ENCODE peak calls at places on chromosomes 13 and 19, in five cellular contexts. C, U, X, S and E are unnamed samples.

GRCh38 chr19:17339088-17339741 is 1.9 kb downstream of the GTPBP3 start:
- DNase-seq in S (no peak), X (peak; percentile 78), C (no peak), U (no peak), E (no peak)

GRCh38 chr13:68616600-68617222 is 1386.6 kb upstream of the PCDH9 start:
- DNase-seq in C (no peak), S (no peak), U (no peak), X (peak; percentile 28), E (no peak)

GRCh38 chr19:39138221-39139211 is 12.9 kb downstream of the PAK4 start:
- DNase-seq in C (no peak), S (no peak), U (no peak), X (no peak), E (no peak)

GRCh38 chr13:100528353-100528752 is 60.2 kb downstream of the GGACT start:
- DNase-seq in C (no peak), U (no peak), X (no peak), S (no peak), E (no peak)

GRCh38 chr13:44819245-44819644 is 170.0 kb downstream of the NUFIP1 start:
- DNase-seq in U (peak; percentile 93), X (no peak), C (no peak), S (peak; percentile 95), E (peak; percentile 73)

GRCh38 chr19:19900124-19900523 is 622 bp upstream of the ZNF93 start:
- DNase-seq in X (no peak), S (peak; percentile 75), C (no peak), U (peak; percentile 88), E (peak; percentile 75)

GRCh38 chr13:26853272-26853818 is 92.8 kb upstream of the GPR12 start:
- DNase-seq in U (no peak), X (no peak), C (no peak), S (no peak), E (no peak)

GRCh38 chr13:112651750-112652511 is 37.9 kb upstream of the ATP11A start:
- DNase-seq in C (no peak), S (no peak), X (no peak), U (no peak), E (no peak)

GRCh38 chr19:29211562-29212416 is 1.2 kb downstream of the UQCRFS1 start:
- DNase-seq in C (no peak), S (peak; percentile 12), U (peak; percentile 15), X (no peak), E (peak; percentile 54)

GRCh38 chr13:24459234-24459633 is 53.3 kb downstream of the PARP4 start:
- DNase-seq in X (no peak), C (no peak), S (peak; percentile 90), U (peak; percentile 43), E (peak; percentile 88)

GRCh38 chr13:109569938-109570711 is 216.3 kb downstream of the IRS2 start:
- DNase-seq in C (no peak), X (no peak), U (no peak), S (no peak), E (no peak)

GRCh38 chr19:2982556-2982955 is 5.2 kb downstream of the TLE6 start:
- DNase-seq in S (no peak), X (no peak), U (no peak), C (no peak), E (no peak)

GRCh38 chr13:33610471-33611015 is 207.4 kb upstream of the RFC3 start:
- DNase-seq in C (peak; percentile 78), S (no peak), U (peak; percentile 25), X (peak; percentile 89), E (no peak)
- H3K27ac ChIP-seq in C (peak overlapping the region; percentile 95), S (peak overlapping the region; percentile 78), U (peak overlapping the region; percentile 17), X (peak overlapping the region; percentile 68), E (no peak overlapping the region)

DNA sequence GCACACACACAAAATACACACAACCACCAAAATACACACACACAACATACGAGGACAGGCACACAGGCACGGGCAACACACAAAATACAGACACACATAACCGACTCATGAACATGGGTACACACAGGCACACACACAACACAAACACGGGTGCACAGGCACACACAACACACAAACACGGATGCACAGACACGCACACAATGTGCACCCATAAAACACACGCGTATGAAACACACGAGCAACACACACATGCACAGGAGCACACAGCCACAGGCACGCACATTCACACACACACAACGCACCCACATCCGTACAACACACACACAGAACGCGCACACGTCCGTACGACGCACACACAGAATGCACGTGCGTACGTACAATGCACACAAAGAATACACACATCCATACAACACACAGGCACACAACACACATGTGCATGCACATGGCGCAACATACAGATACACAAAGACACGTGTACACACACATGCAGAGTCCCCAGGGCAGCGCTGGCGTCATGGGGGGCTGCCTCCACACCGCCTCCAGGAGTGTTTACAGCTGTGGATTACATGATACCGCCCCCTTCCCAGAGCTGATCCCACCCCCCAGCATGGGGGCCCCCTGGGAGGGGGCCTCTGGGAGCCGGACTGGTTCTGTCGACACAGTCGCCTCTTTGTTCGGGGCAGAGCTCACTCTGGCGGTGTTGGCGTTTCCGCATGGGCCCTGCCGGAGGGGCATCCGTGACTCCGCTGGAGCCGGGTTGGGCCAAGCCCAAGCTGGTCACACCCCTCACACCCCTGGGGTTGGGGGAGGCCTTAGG is 2.9 kb downstream of the SBNO2 start:
- DNase-seq in X (no peak), C (no peak), U (no peak), S (no peak), E (peak; percentile 33)
- H3K27ac ChIP-seq in X (no peak overlapping the region), C (no peak overlapping the region), U (no peak overlapping the region), S (peak overlapping the region; percentile 10), E (peak overlapping the region; percentile 83)

GRCh38 chr19:35272954-35273649 is 4.3 kb downstream of the USF2 start:
- DNase-seq in S (no peak), X (no peak), C (no peak), U (no peak), E (no peak)
- H3K27ac ChIP-seq in S (no peak overlapping the region), X (no peak overlapping the region), C (no peak overlapping the region), U (no peak overlapping the region), E (no peak overlapping the region)

GRCh38 chr13:30364133-30364532 is 56.8 kb upstream of the KATNAL1 start:
- DNase-seq in U (peak; percentile 55), X (no peak), S (peak; percentile 60), C (no peak), E (peak; percentile 23)
- H3K27ac ChIP-seq in U (no peak overlapping the region), X (no peak overlapping the region), S (peak overlapping the region; percentile 47), C (peak overlapping the region; percentile 68), E (no peak overlapping the region)

GRCh38 chr13:98488736-98489135 is 88.2 kb downstream of the STK24 start:
- DNase-seq in U (no peak), S (no peak), C (no peak), X (no peak), E (no peak)
- H3K27ac ChIP-seq in U (no peak overlapping the region), S (no peak overlapping the region), C (no peak overlapping the region), X (no peak overlapping the region), E (peak overlapping the region; percentile 59)

GRCh38 chr19:55464669-55465068 is at the start of gene C19orf85:
- DNase-seq in U (no peak), X (no peak), C (no peak), S (no peak), E (no peak)
- H3K27ac ChIP-seq in U (no peak within 1 kb of the TSS), X (no peak within 1 kb of the TSS), C (no peak within 1 kb of the TSS), S (no peak within 1 kb of the TSS), E (no peak within 1 kb of the TSS)

GRCh38 chr13:64223016-64223415 is 2807.4 kb upstream of the PCDH20 start:
- DNase-seq in C (no peak), X (no peak), S (no peak), U (no peak), E (no peak)
- H3K27ac ChIP-seq in C (no peak overlapping the region), X (no peak overlapping the region), S (no peak overlapping the region), U (no peak overlapping the region), E (no peak overlapping the region)

GRCh38 chr19:42487025-42487797 is 41.1 kb downstream of the CEACAM1 start:
- DNase-seq in S (no peak), U (no peak), C (no peak), X (no peak), E (peak; percentile 4)
- H3K27ac ChIP-seq in S (no peak overlapping the region), U (no peak overlapping the region), C (no peak overlapping the region), X (no peak overlapping the region), E (no peak overlapping the region)